ENCODE peak calls at places on chromosomes 4 and X, in ten cellular contexts. One of them, this sample, is unnamed. For H3K36me3, the result is how much of the 10 kb centered on the place peaks cover.

GRCh38 chrX:115988825-115989224 is 181.7 kb upstream of the AGTR2 start:
- DNase-seq in pancreas: no peak
- DNase-seq in tibial nerve: no peak
- DNase-seq in body of pancreas: no peak
- DNase-seq in spleen: no peak
- DNase-seq in left lung: no peak
- DNase-seq in upper lobe of left lung: no peak
- DNase-seq in psoas muscle: no peak
- DNase-seq in gastrocnemius medialis: no peak
- DNase-seq in endothelial cell of umbilical vein: no peak
- DNase-seq in this sample: no peak

GRCh38 chrX:6761251-6761650 is 226.3 kb upstream of the VCX3A start:
- DNase-seq in pancreas: no peak
- DNase-seq in tibial nerve: no peak
- DNase-seq in body of pancreas: no peak
- DNase-seq in spleen: no peak
- DNase-seq in left lung: no peak
- DNase-seq in upper lobe of left lung: no peak
- DNase-seq in psoas muscle: no peak
- DNase-seq in gastrocnemius medialis: no peak
- DNase-seq in endothelial cell of umbilical vein: no peak
- DNase-seq in this sample: no peak

GRCh38 chr4:128241425-128241913 is 46.1 kb downstream of the PGRMC2 start:
- DNase-seq in pancreas: no peak
- DNase-seq in tibial nerve: no peak
- DNase-seq in body of pancreas: no peak
- DNase-seq in spleen: no peak
- DNase-seq in left lung: no peak
- DNase-seq in upper lobe of left lung: no peak
- DNase-seq in psoas muscle: peak
- DNase-seq in gastrocnemius medialis: no peak
- DNase-seq in endothelial cell of umbilical vein: no peak
- DNase-seq in this sample: no peak

GRCh38 chr4:26061248-26061986 is 147.4 kb downstream of the SMIM20 start:
- DNase-seq in pancreas: no peak
- DNase-seq in tibial nerve: no peak
- DNase-seq in body of pancreas: no peak
- DNase-seq in spleen: no peak
- DNase-seq in left lung: no peak
- DNase-seq in upper lobe of left lung: peak
- DNase-seq in psoas muscle: no peak
- DNase-seq in gastrocnemius medialis: no peak
- DNase-seq in endothelial cell of umbilical vein: no peak
- DNase-seq in this sample: no peak

GRCh38 chrX:68571292-68572256 is 72.7 kb downstream of the YIPF6 start:
- DNase-seq in pancreas: no peak
- DNase-seq in tibial nerve: no peak
- DNase-seq in body of pancreas: no peak
- DNase-seq in spleen: no peak
- DNase-seq in left lung: no peak
- DNase-seq in upper lobe of left lung: no peak
- DNase-seq in psoas muscle: no peak
- DNase-seq in gastrocnemius medialis: peak
- DNase-seq in endothelial cell of umbilical vein: no peak
- DNase-seq in this sample: no peak

GRCh38 chrX:12949927-12950656 is 24.8 kb upstream of the TMSB4X start:
- DNase-seq in pancreas: no peak
- DNase-seq in tibial nerve: peak
- DNase-seq in body of pancreas: peak
- DNase-seq in spleen: peak
- DNase-seq in left lung: peak
- DNase-seq in upper lobe of left lung: peak
- DNase-seq in psoas muscle: peak
- DNase-seq in gastrocnemius medialis: peak
- DNase-seq in endothelial cell of umbilical vein: peak
- DNase-seq in this sample: peak

GRCh38 chr4:78644744-78645330 is 93.3 kb downstream of the ANXA3 start:
- DNase-seq in pancreas: no peak
- DNase-seq in tibial nerve: peak
- DNase-seq in body of pancreas: peak
- DNase-seq in spleen: peak
- DNase-seq in left lung: no peak
- DNase-seq in upper lobe of left lung: peak
- DNase-seq in psoas muscle: peak
- DNase-seq in gastrocnemius medialis: peak
- DNase-seq in endothelial cell of umbilical vein: peak
- DNase-seq in this sample: peak

GRCh38 chr4:57430706-57431105 is 320.5 kb upstream of the IGFBP7 start:
- DNase-seq in pancreas: no peak
- DNase-seq in tibial nerve: no peak
- DNase-seq in body of pancreas: no peak
- DNase-seq in spleen: no peak
- DNase-seq in left lung: no peak
- DNase-seq in upper lobe of left lung: no peak
- DNase-seq in psoas muscle: no peak
- DNase-seq in gastrocnemius medialis: no peak
- DNase-seq in endothelial cell of umbilical vein: no peak
- DNase-seq in this sample: no peak

GRCh38 chrX:72105436-72105835 is 26.3 kb downstream of the RTL5 start:
- DNase-seq in pancreas: no peak
- DNase-seq in tibial nerve: no peak
- DNase-seq in body of pancreas: no peak
- DNase-seq in spleen: no peak
- DNase-seq in left lung: no peak
- DNase-seq in upper lobe of left lung: no peak
- DNase-seq in psoas muscle: no peak
- DNase-seq in gastrocnemius medialis: no peak
- DNase-seq in endothelial cell of umbilical vein: no peak
- DNase-seq in this sample: no peak

GRCh38 chr4:53126099-53126498 is 239.8 kb downstream of the SCFD2 start:
- DNase-seq in pancreas: no peak
- DNase-seq in tibial nerve: no peak
- DNase-seq in body of pancreas: no peak
- DNase-seq in spleen: no peak
- DNase-seq in left lung: no peak
- DNase-seq in upper lobe of left lung: no peak
- DNase-seq in psoas muscle: no peak
- DNase-seq in gastrocnemius medialis: no peak
- DNase-seq in endothelial cell of umbilical vein: no peak
- DNase-seq in this sample: no peak

GRCh38 chr4:151455212-151455611 is 46.2 kb downstream of the FHIP1A start:
- DNase-seq in pancreas: no peak
- DNase-seq in tibial nerve: no peak
- DNase-seq in body of pancreas: no peak
- DNase-seq in spleen: no peak
- DNase-seq in left lung: no peak
- DNase-seq in upper lobe of left lung: no peak
- DNase-seq in psoas muscle: no peak
- DNase-seq in gastrocnemius medialis: peak
- DNase-seq in endothelial cell of umbilical vein: no peak
- DNase-seq in this sample: no peak

GRCh38 chr4:151459380-151459779 is 50.4 kb downstream of the FHIP1A start:
- DNase-seq in pancreas: no peak
- DNase-seq in tibial nerve: no peak
- DNase-seq in body of pancreas: no peak
- DNase-seq in spleen: no peak
- DNase-seq in left lung: no peak
- DNase-seq in upper lobe of left lung: no peak
- DNase-seq in psoas muscle: no peak
- DNase-seq in gastrocnemius medialis: no peak
- DNase-seq in endothelial cell of umbilical vein: no peak
- DNase-seq in this sample: no peak

GRCh38 chr4:151460434-151460833 is 51.5 kb downstream of the FHIP1A start:
- DNase-seq in pancreas: no peak
- DNase-seq in tibial nerve: no peak
- DNase-seq in body of pancreas: no peak
- DNase-seq in spleen: no peak
- DNase-seq in left lung: no peak
- DNase-seq in upper lobe of left lung: no peak
- DNase-seq in psoas muscle: no peak
- DNase-seq in gastrocnemius medialis: no peak
- DNase-seq in endothelial cell of umbilical vein: no peak
- DNase-seq in this sample: no peak

GRCh38 chr4:151454513-151454912 is 45.5 kb downstream of the FHIP1A start:
- DNase-seq in pancreas: no peak
- DNase-seq in tibial nerve: no peak
- DNase-seq in body of pancreas: no peak
- DNase-seq in spleen: no peak
- DNase-seq in left lung: no peak
- DNase-seq in upper lobe of left lung: no peak
- DNase-seq in psoas muscle: no peak
- DNase-seq in gastrocnemius medialis: no peak
- DNase-seq in endothelial cell of umbilical vein: no peak
- DNase-seq in this sample: no peak

DNA sequence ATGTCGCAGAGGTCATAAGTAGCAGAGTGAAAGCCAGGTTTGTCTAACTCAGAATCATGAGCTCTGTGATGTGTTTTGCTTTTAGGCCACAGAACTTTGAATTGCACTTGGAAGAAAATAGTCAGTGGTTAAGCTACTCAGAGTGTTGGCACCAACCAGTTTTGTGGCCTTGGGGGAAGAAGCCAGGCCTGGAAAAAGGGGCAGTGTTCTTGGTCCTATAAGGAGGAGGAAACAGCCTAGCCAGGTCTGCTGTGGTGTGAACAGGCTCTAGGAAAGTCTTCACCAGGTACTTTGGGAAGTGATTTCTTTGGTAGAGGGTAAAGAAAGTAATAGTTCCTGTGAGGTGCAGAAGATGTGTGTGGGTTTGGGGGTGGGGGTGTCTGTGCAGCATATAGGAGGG is 49.2 kb downstream of the FHIP1A start:
- DNase-seq in pancreas: no peak
- DNase-seq in tibial nerve: no peak
- DNase-seq in body of pancreas: peak
- DNase-seq in spleen: no peak
- DNase-seq in left lung: no peak
- DNase-seq in upper lobe of left lung: no peak
- DNase-seq in psoas muscle: no peak
- DNase-seq in gastrocnemius medialis: no peak
- DNase-seq in endothelial cell of umbilical vein: no peak
- DNase-seq in this sample: no peak
- H3K27ac ChIP-seq in pancreas: no peak
- H3K27ac ChIP-seq in tibial nerve: no peak
- H3K27ac ChIP-seq in body of pancreas: peak
- H3K27ac ChIP-seq in spleen: no peak
- H3K27ac ChIP-seq in left lung: no peak
- H3K27ac ChIP-seq in upper lobe of left lung: no peak
- H3K27ac ChIP-seq in psoas muscle: peak
- H3K27ac ChIP-seq in gastrocnemius medialis: peak
- H3K27ac ChIP-seq in endothelial cell of umbilical vein: no peak
- H3K27ac ChIP-seq in this sample: no peak

GRCh38 chr4:109798866-109799265 is 2.9 kb downstream of the CFI start:
- DNase-seq in pancreas: no peak
- DNase-seq in tibial nerve: no peak
- DNase-seq in body of pancreas: no peak
- DNase-seq in spleen: no peak
- DNase-seq in left lung: no peak
- DNase-seq in upper lobe of left lung: no peak
- DNase-seq in psoas muscle: no peak
- DNase-seq in gastrocnemius medialis: no peak
- DNase-seq in endothelial cell of umbilical vein: no peak
- DNase-seq in this sample: no peak
- TF ChIP-seq CTCF in pancreas: no peak
- TF ChIP-seq CTCF in tibial nerve: no peak
- TF ChIP-seq CTCF in body of pancreas: no peak
- TF ChIP-seq CTCF in spleen: no peak
- TF ChIP-seq CTCF in left lung: no peak
- TF ChIP-seq CTCF in upper lobe of left lung: no peak
- TF ChIP-seq CTCF in psoas muscle: no peak
- TF ChIP-seq CTCF in gastrocnemius medialis: no peak
- TF ChIP-seq CTCF in endothelial cell of umbilical vein: no peak
- TF ChIP-seq CTCF in this sample: no peak

DNA sequence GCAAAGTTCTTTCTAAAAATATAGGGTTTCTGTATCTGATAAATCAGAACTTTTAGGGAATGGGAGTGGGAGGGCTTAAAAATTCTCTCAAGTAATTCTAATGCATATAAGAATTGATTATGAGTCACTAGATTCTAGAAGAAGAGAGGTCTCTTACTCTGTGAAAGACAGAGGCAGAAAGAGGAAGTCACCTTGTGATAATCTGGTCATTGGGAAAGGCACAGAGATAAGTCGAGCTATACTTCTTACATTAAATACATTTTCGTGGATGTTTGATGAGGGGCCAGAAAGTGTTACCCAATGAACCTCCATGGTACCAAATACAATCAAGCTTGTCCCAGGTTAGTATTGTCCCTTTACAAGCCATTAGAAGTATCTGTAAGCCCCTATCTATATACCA is 134.4 kb downstream of the MAD2L1 start:
- DNase-seq in pancreas: no peak
- DNase-seq in tibial nerve: no peak
- DNase-seq in body of pancreas: no peak
- DNase-seq in spleen: no peak
- DNase-seq in left lung: no peak
- DNase-seq in upper lobe of left lung: no peak
- DNase-seq in psoas muscle: no peak
- DNase-seq in gastrocnemius medialis: no peak
- DNase-seq in endothelial cell of umbilical vein: no peak
- DNase-seq in this sample: no peak
- H3K36me3 ChIP-seq in pancreas: under half
- H3K36me3 ChIP-seq in tibial nerve: under half
- H3K36me3 ChIP-seq in body of pancreas: under half
- H3K36me3 ChIP-seq in spleen: under half
- H3K36me3 ChIP-seq in left lung: under half
- H3K36me3 ChIP-seq in upper lobe of left lung: under half
- H3K36me3 ChIP-seq in psoas muscle: under half
- H3K36me3 ChIP-seq in gastrocnemius medialis: under half
- H3K36me3 ChIP-seq in endothelial cell of umbilical vein: under half
- H3K36me3 ChIP-seq in this sample: under half

GRCh38 chrX:43885617-43886016 is 3.4 kb upstream of the MAOB start:
- DNase-seq in pancreas: no peak
- DNase-seq in tibial nerve: no peak
- DNase-seq in body of pancreas: no peak
- DNase-seq in spleen: no peak
- DNase-seq in left lung: no peak
- DNase-seq in upper lobe of left lung: no peak
- DNase-seq in psoas muscle: no peak
- DNase-seq in gastrocnemius medialis: no peak
- DNase-seq in endothelial cell of umbilical vein: no peak
- DNase-seq in this sample: no peak

GRCh38 chrX:43880439-43880838 is 1.8 kb downstream of the MAOB start:
- DNase-seq in pancreas: no peak
- DNase-seq in tibial nerve: no peak
- DNase-seq in body of pancreas: no peak
- DNase-seq in spleen: no peak
- DNase-seq in left lung: no peak
- DNase-seq in upper lobe of left lung: no peak
- DNase-seq in psoas muscle: no peak
- DNase-seq in gastrocnemius medialis: no peak
- DNase-seq in endothelial cell of umbilical vein: no peak
- DNase-seq in this sample: no peak

GRCh38 chrX:43881410-43882293 is 598 bp downstream of the MAOB start:
- DNase-seq in pancreas: no peak
- DNase-seq in tibial nerve: peak
- DNase-seq in body of pancreas: peak
- DNase-seq in spleen: no peak
- DNase-seq in left lung: no peak
- DNase-seq in upper lobe of left lung: no peak
- DNase-seq in psoas muscle: peak
- DNase-seq in gastrocnemius medialis: peak
- DNase-seq in endothelial cell of umbilical vein: no peak
- DNase-seq in this sample: no peak

GRCh38 chrX:43878902-43879526 is 3.2 kb downstream of the MAOB start:
- DNase-seq in pancreas: no peak
- DNase-seq in tibial nerve: no peak
- DNase-seq in body of pancreas: no peak
- DNase-seq in spleen: no peak
- DNase-seq in left lung: no peak
- DNase-seq in upper lobe of left lung: no peak
- DNase-seq in psoas muscle: no peak
- DNase-seq in gastrocnemius medialis: no peak
- DNase-seq in endothelial cell of umbilical vein: no peak
- DNase-seq in this sample: no peak

GRCh38 chrX:43882294-43882681 is at the start of gene MAOB:
- DNase-seq in pancreas: peak
- DNase-seq in tibial nerve: no peak
- DNase-seq in body of pancreas: peak
- DNase-seq in spleen: no peak
- DNase-seq in left lung: peak
- DNase-seq in upper lobe of left lung: no peak
- DNase-seq in psoas muscle: peak
- DNase-seq in gastrocnemius medialis: peak
- DNase-seq in endothelial cell of umbilical vein: no peak
- DNase-seq in this sample: peak
- H3K27ac ChIP-seq in pancreas: no peak
- H3K27ac ChIP-seq in tibial nerve: peak
- H3K27ac ChIP-seq in body of pancreas: peak
- H3K27ac ChIP-seq in spleen: no peak
- H3K27ac ChIP-seq in left lung: peak
- H3K27ac ChIP-seq in upper lobe of left lung: peak
- H3K27ac ChIP-seq in psoas muscle: peak
- H3K27ac ChIP-seq in gastrocnemius medialis: peak
- H3K27ac ChIP-seq in endothelial cell of umbilical vein: no peak
- H3K27ac ChIP-seq in this sample: peak

This sample was measured in left ventricle myocardium inferior.